ENCODE peak calls at places on chromosomes 3 and 15, in four cellular contexts. X is HFF-Myc, L is bronchial epithelial cell, Q is AG09319. Y is an unnamed sample.
A peak's percentile ranks its signal among the peaks of the same experiment; 100 is the strongest.

GRCh38 chr15:82858932-82859331 is 49.5 kb downstream of the WHAMM start:
- DNase-seq in X (no peak), L (no peak), Q (no peak), Y (no peak)

GRCh38 chr15:48544816-48545215 is 100.7 kb downstream of the FBN1 start:
- DNase-seq in X (no peak), L (no peak), Q (no peak), Y (no peak)

GRCh38 chr15:94236638-94237037 is 5.3 kb downstream of the MCTP2 start:
- DNase-seq in X (no peak), L (peak; percentile 56), Q (no peak), Y (no peak)

GRCh38 chr3:64131755-64132154 is 93.5 kb downstream of the PRICKLE2 start:
- DNase-seq in X (no peak), L (no peak), Q (no peak), Y (no peak)

GRCh38 chr3:39910828-39911464 is 101.5 kb downstream of the MYRIP start:
- DNase-seq in X (no peak), L (peak; percentile 30), Q (no peak), Y (no peak)

GRCh38 chr15:101532865-101533264 is 43.4 kb upstream of the PCSK6 start:
- DNase-seq in X (no peak), L (no peak), Q (no peak), Y (no peak)

GRCh38 chr3:151795276-151795675 is 18.6 kb upstream of the AADAC start:
- DNase-seq in X (peak; percentile 11), L (peak; percentile 95), Q (peak; percentile 29), Y (peak; percentile 62)

GRCh38 chr3:170869645-170870593 is at the start of gene RPL22L1:
- DNase-seq in X (peak; percentile 94), L (peak; percentile 87), Q (peak; percentile 89), Y (peak; percentile 77)

GRCh38 chr15:33243869-33244268 is 49.4 kb upstream of the FMN1 start:
- DNase-seq in X (no peak), L (peak; percentile 92), Q (no peak), Y (no peak)

GRCh38 chr3:4979401-4980228 is at the start of gene BHLHE40:
- DNase-seq in X (no peak), L (no peak), Q (no peak), Y (no peak)

GRCh38 chr3:69729350-69729919 is 9.8 kb upstream of the MITF start:
- DNase-seq in X (no peak), L (no peak), Q (no peak), Y (no peak)

GRCh38 chr3:71389911-71390573 is 193.5 kb downstream of the FOXP1 start:
- DNase-seq in X (no peak), L (peak; percentile 44), Q (no peak), Y (peak; percentile 40)

GRCh38 chr3:27544372-27544865 is 60.2 kb upstream of the SLC4A7 start:
- DNase-seq in X (no peak), L (peak; percentile 95), Q (no peak), Y (no peak)

GRCh38 chr3:142971431-142971830 is 8.0 kb upstream of the PAQR9 start:
- DNase-seq in X (no peak), L (no peak), Q (no peak), Y (no peak)

Y was measured in AG09309.